ENCODE peak calls at places on chromosome 3, in seven cellular contexts. O, S, K, E, U, Y and N are unnamed samples.

GRCh38 chr3:69290430-69290829 is 95.5 kb downstream of the FRMD4B start:
- DNase-seq in U (no peak), Y (no peak), S (no peak), K (no peak), E (no peak), O (no peak), N (no peak)

GRCh38 chr3:176584413-176585176 is 612.7 kb downstream of the TBL1XR1 start:
- DNase-seq in S (no peak), O (no peak), Y (no peak), K (no peak), U (no peak), E (no peak), N (no peak)

GRCh38 chr3:20729185-20729584 is 543.2 kb upstream of the SGO1 start:
- DNase-seq in O (no peak), E (no peak), S (no peak), U (no peak), Y (no peak), K (no peak), N (no peak)

GRCh38 chr3:11810276-11810675 is 36.4 kb downstream of the TAMM41 start:
- DNase-seq in U (no peak), Y (no peak), E (no peak), S (no peak), O (no peak), K (no peak), N (no peak)

GRCh38 chr3:100108464-100109079 is 5.7 kb downstream of the FILIP1L start:
- DNase-seq in Y (no peak), O (no peak), K (no peak), U (no peak), E (no peak), S (no peak), N (no peak)

GRCh38 chr3:42185044-42185443 is 80.9 kb downstream of the CCK start:
- DNase-seq in E (no peak), Y (peak; percentile 54), K (no peak), O (no peak), U (no peak), S (no peak), N (no peak)

GRCh38 chr3:127182848-127183714 is 9.8 kb upstream of the PRR23E start:
- DNase-seq in O (no peak), K (no peak), U (no peak), S (no peak), Y (no peak), E (no peak), N (no peak)

GRCh38 chr3:185733980-185734724 is 90.7 kb downstream of the IGF2BP2 start:
- DNase-seq in O (no peak), K (peak; percentile 39), S (no peak), Y (peak; percentile 38), U (peak; percentile 57), E (peak; percentile 70), N (peak; percentile 85)

GRCh38 chr3:174159629-174160028 is 699.5 kb upstream of the NAALADL2 start:
- DNase-seq in S (no peak), Y (no peak), U (no peak), E (no peak), O (no peak), K (no peak), N (no peak)

GRCh38 chr3:54827766-54828165 is 100.1 kb downstream of the LRTM1 start:
- DNase-seq in Y (no peak), E (no peak), S (no peak), K (no peak), O (no peak), U (no peak), N (no peak)

GRCh38 chr3:188296761-188297689 is 143.1 kb downstream of the LPP start:
- DNase-seq in K (no peak), Y (no peak), U (no peak), O (no peak), E (no peak), S (no peak), N (peak; percentile 58)

GRCh38 chr3:167691366-167691765 is 37.6 kb upstream of the WDR49 start:
- DNase-seq in K (peak; percentile 11), E (no peak), Y (no peak), S (no peak), O (peak; percentile 28), U (no peak), N (no peak)

GRCh38 chr3:195270350-195271115 is 426 bp downstream of the XXYLT1 start:
- DNase-seq in Y (peak; percentile 80), K (peak; percentile 83), E (peak; percentile 48), U (peak; percentile 66), S (peak; percentile 92), O (no peak), N (peak; percentile 90)

GRCh38 chr3:15805756-15806266 is 8.0 kb upstream of the ANKRD28 start:
- DNase-seq in E (no peak), K (no peak), U (no peak), O (no peak), S (no peak), Y (peak; percentile 44), N (no peak)

GRCh38 chr3:155131104-155131503 is 51.0 kb downstream of the MME start:
- DNase-seq in S (no peak), Y (peak; percentile 18), U (peak; percentile 86), K (no peak), O (no peak), E (no peak), N (peak; percentile 74)

GRCh38 chr3:156535798-156536197 is 19.1 kb downstream of the SSR3 start:
- DNase-seq in O (no peak), Y (no peak), S (no peak), U (no peak), K (no peak), E (no peak), N (no peak)

GRCh38 chr3:190853464-190853863 is 9.0 kb downstream of the GMNC start:
- DNase-seq in K (no peak), O (no peak), U (no peak), E (no peak), Y (no peak), S (no peak), N (no peak)

GRCh38 chr3:194275721-194276120 is 75.4 kb downstream of the CPN2 start:
- DNase-seq in Y (no peak), K (no peak), E (no peak), S (no peak), U (no peak), O (no peak), N (no peak)

GRCh38 chr3:37115451-37115850 is 58.9 kb downstream of the LRRFIP2 start:
- DNase-seq in K (no peak), Y (no peak), U (no peak), O (no peak), E (no peak), S (no peak), N (no peak)

GRCh38 chr3:117355566-117355965 is 646.0 kb downstream of the TUSC7 start:
- DNase-seq in Y (no peak), U (no peak), E (peak; percentile 17), K (peak; percentile 64), O (no peak), S (no peak), N (peak; percentile 34)

GRCh38 chr3:111864821-111865656 is 6.0 kb downstream of the PHLDB2 start:
- DNase-seq in Y (peak; percentile 41), K (no peak), O (no peak), E (no peak), S (no peak), U (no peak), N (peak; percentile 40)

GRCh38 chr3:50628601-50629000 is 11.7 kb downstream of the MAPKAPK3 start:
- DNase-seq in K (no peak), U (no peak), E (no peak), S (no peak), Y (no peak), O (no peak), N (no peak)

GRCh38 chr3:169172535-169172934 is 491.0 kb downstream of the MECOM start:
- DNase-seq in S (no peak), K (no peak), E (no peak), U (no peak), O (no peak), Y (no peak), N (no peak)

GRCh38 chr3:14077310-14077709 is 47.4 kb downstream of the CHCHD4 start:
- DNase-seq in K (no peak), O (no peak), S (no peak), U (no peak), E (no peak), Y (no peak), N (no peak)

GRCh38 chr3:8223766-8224165 is 277.9 kb upstream of the LMCD1 start:
- DNase-seq in S (no peak), U (peak; percentile 58), Y (no peak), K (no peak), O (no peak), E (no peak), N (peak; percentile 30)

GRCh38 chr3:126969586-126969985 is 13.3 kb upstream of the PLXNA1 start:
- DNase-seq in U (no peak), S (no peak), Y (no peak), E (no peak), O (no peak), K (no peak), N (no peak)

GRCh38 chr3:178777718-178778411 is 241.6 kb downstream of the KCNMB2 start:
- DNase-seq in Y (peak; percentile 7), E (no peak), S (no peak), K (no peak), O (no peak), U (no peak), N (no peak)

GRCh38 chr3:158769519-158770253 is 32.2 kb upstream of the MFSD1 start:
- DNase-seq in S (no peak), E (no peak), U (no peak), K (no peak), O (no peak), Y (no peak), N (no peak)

GRCh38 chr3:181609156-181609767 is 102.5 kb upstream of the SOX2 start:
- DNase-seq in O (no peak), Y (no peak), K (no peak), S (no peak), E (no peak), U (no peak), N (no peak)

GRCh38 chr3:85560088-85560790 is 601.5 kb downstream of the CADM2 start:
- DNase-seq in K (no peak), E (no peak), Y (no peak), U (peak; percentile 26), O (no peak), S (no peak), N (no peak)